ENCODE peak calls at places on chromosomes 4 and X, in eight cellular contexts. One of them, this sample, is unnamed.

GRCh38 chr4:15343000-15343399 is 84.8 kb upstream of the C1QTNF7 start:
- DNase-seq in GM12891: no peak
- DNase-seq in lower lobe of right lung: no peak
- DNase-seq in EH: no peak
- DNase-seq in hepatocyte: no peak
- DNase-seq in stimulated activated CD4-positive, alpha-beta T cell treated with anti-CD3 and anti-CD28 coated beads, Interleukin-15, amount 100 ng/mL, for 24 hours: no peak
- DNase-seq in skeletal muscle cell: no peak
- DNase-seq in neuronal stem cell: no peak
- DNase-seq in this sample: no peak

GRCh38 chrX:10444204-10444603 is 176.2 kb downstream of the MID1 start:
- DNase-seq in GM12891: no peak
- DNase-seq in lower lobe of right lung: no peak
- DNase-seq in EH: peak
- DNase-seq in hepatocyte: no peak
- DNase-seq in stimulated activated CD4-positive, alpha-beta T cell treated with anti-CD3 and anti-CD28 coated beads, Interleukin-15, amount 100 ng/mL, for 24 hours: no peak
- DNase-seq in skeletal muscle cell: no peak
- DNase-seq in neuronal stem cell: no peak
- DNase-seq in this sample: no peak

GRCh38 chr4:44961001-44961755 is 234.8 kb upstream of the GNPDA2 start:
- DNase-seq in GM12891: no peak
- DNase-seq in lower lobe of right lung: no peak
- DNase-seq in EH: no peak
- DNase-seq in hepatocyte: no peak
- DNase-seq in stimulated activated CD4-positive, alpha-beta T cell treated with anti-CD3 and anti-CD28 coated beads, Interleukin-15, amount 100 ng/mL, for 24 hours: no peak
- DNase-seq in skeletal muscle cell: no peak
- DNase-seq in neuronal stem cell: no peak
- DNase-seq in this sample: no peak

GRCh38 chr4:41506071-41506470 is 31.9 kb upstream of the LIMCH1 start:
- DNase-seq in GM12891: no peak
- DNase-seq in lower lobe of right lung: no peak
- DNase-seq in EH: peak
- DNase-seq in hepatocyte: no peak
- DNase-seq in stimulated activated CD4-positive, alpha-beta T cell treated with anti-CD3 and anti-CD28 coated beads, Interleukin-15, amount 100 ng/mL, for 24 hours: no peak
- DNase-seq in skeletal muscle cell: no peak
- DNase-seq in neuronal stem cell: no peak
- DNase-seq in this sample: no peak

GRCh38 chr4:182922551-182923284 is 5.5 kb upstream of the DCTD start:
- DNase-seq in GM12891: no peak
- DNase-seq in lower lobe of right lung: no peak
- DNase-seq in EH: peak
- DNase-seq in hepatocyte: peak
- DNase-seq in stimulated activated CD4-positive, alpha-beta T cell treated with anti-CD3 and anti-CD28 coated beads, Interleukin-15, amount 100 ng/mL, for 24 hours: no peak
- DNase-seq in skeletal muscle cell: peak
- DNase-seq in neuronal stem cell: no peak
- DNase-seq in this sample: no peak

GRCh38 chr4:2850966-2851782 is 7.5 kb downstream of the ADD1 start:
- DNase-seq in GM12891: no peak
- DNase-seq in lower lobe of right lung: no peak
- DNase-seq in EH: peak
- DNase-seq in hepatocyte: no peak
- DNase-seq in stimulated activated CD4-positive, alpha-beta T cell treated with anti-CD3 and anti-CD28 coated beads, Interleukin-15, amount 100 ng/mL, for 24 hours: no peak
- DNase-seq in skeletal muscle cell: no peak
- DNase-seq in neuronal stem cell: no peak
- DNase-seq in this sample: no peak

GRCh38 chrX:39730671-39731389 is 366.9 kb downstream of the BCOR start:
- DNase-seq in GM12891: peak
- DNase-seq in lower lobe of right lung: peak
- DNase-seq in EH: peak
- DNase-seq in hepatocyte: peak
- DNase-seq in stimulated activated CD4-positive, alpha-beta T cell treated with anti-CD3 and anti-CD28 coated beads, Interleukin-15, amount 100 ng/mL, for 24 hours: peak
- DNase-seq in skeletal muscle cell: peak
- DNase-seq in neuronal stem cell: peak
- DNase-seq in this sample: peak

GRCh38 chr4:105102026-105102425 is 44.6 kb upstream of the TET2 start:
- DNase-seq in GM12891: no peak
- DNase-seq in lower lobe of right lung: no peak
- DNase-seq in EH: no peak
- DNase-seq in hepatocyte: no peak
- DNase-seq in stimulated activated CD4-positive, alpha-beta T cell treated with anti-CD3 and anti-CD28 coated beads, Interleukin-15, amount 100 ng/mL, for 24 hours: no peak
- DNase-seq in skeletal muscle cell: no peak
- DNase-seq in neuronal stem cell: no peak
- DNase-seq in this sample: no peak

GRCh38 chrX:2711441-2711840 is 20.3 kb downstream of the CD99 start:
- DNase-seq in GM12891: no peak
- DNase-seq in lower lobe of right lung: no peak
- DNase-seq in EH: no peak
- DNase-seq in hepatocyte: no peak
- DNase-seq in stimulated activated CD4-positive, alpha-beta T cell treated with anti-CD3 and anti-CD28 coated beads, Interleukin-15, amount 100 ng/mL, for 24 hours: no peak
- DNase-seq in skeletal muscle cell: no peak
- DNase-seq in neuronal stem cell: no peak
- DNase-seq in this sample: no peak

GRCh38 chr4:40214661-40215418 is 18.0 kb downstream of the RHOH start:
- DNase-seq in GM12891: no peak
- DNase-seq in lower lobe of right lung: no peak
- DNase-seq in EH: no peak
- DNase-seq in hepatocyte: no peak
- DNase-seq in stimulated activated CD4-positive, alpha-beta T cell treated with anti-CD3 and anti-CD28 coated beads, Interleukin-15, amount 100 ng/mL, for 24 hours: no peak
- DNase-seq in skeletal muscle cell: no peak
- DNase-seq in neuronal stem cell: no peak
- DNase-seq in this sample: no peak

GRCh38 chrX:37603938-37604409 is 32.5 kb downstream of the LANCL3 start:
- DNase-seq in GM12891: no peak
- DNase-seq in lower lobe of right lung: no peak
- DNase-seq in EH: no peak
- DNase-seq in hepatocyte: no peak
- DNase-seq in stimulated activated CD4-positive, alpha-beta T cell treated with anti-CD3 and anti-CD28 coated beads, Interleukin-15, amount 100 ng/mL, for 24 hours: no peak
- DNase-seq in skeletal muscle cell: no peak
- DNase-seq in neuronal stem cell: no peak
- DNase-seq in this sample: no peak

GRCh38 chr4:7890635-7891393 is 48.8 kb downstream of the AFAP1 start:
- DNase-seq in GM12891: no peak
- DNase-seq in lower lobe of right lung: no peak
- DNase-seq in EH: peak
- DNase-seq in hepatocyte: no peak
- DNase-seq in stimulated activated CD4-positive, alpha-beta T cell treated with anti-CD3 and anti-CD28 coated beads, Interleukin-15, amount 100 ng/mL, for 24 hours: no peak
- DNase-seq in skeletal muscle cell: peak
- DNase-seq in neuronal stem cell: no peak
- DNase-seq in this sample: no peak

GRCh38 chr4:24570172-24570571 is 14.2 kb downstream of the DHX15 start:
- DNase-seq in GM12891: no peak
- DNase-seq in lower lobe of right lung: no peak
- DNase-seq in EH: no peak
- DNase-seq in hepatocyte: no peak
- DNase-seq in stimulated activated CD4-positive, alpha-beta T cell treated with anti-CD3 and anti-CD28 coated beads, Interleukin-15, amount 100 ng/mL, for 24 hours: no peak
- DNase-seq in skeletal muscle cell: no peak
- DNase-seq in neuronal stem cell: no peak
- DNase-seq in this sample: no peak

GRCh38 chr4:128393111-128393704 is 105.6 kb upstream of the PGRMC2 start:
- DNase-seq in GM12891: no peak
- DNase-seq in lower lobe of right lung: no peak
- DNase-seq in EH: peak
- DNase-seq in hepatocyte: no peak
- DNase-seq in stimulated activated CD4-positive, alpha-beta T cell treated with anti-CD3 and anti-CD28 coated beads, Interleukin-15, amount 100 ng/mL, for 24 hours: no peak
- DNase-seq in skeletal muscle cell: no peak
- DNase-seq in neuronal stem cell: no peak
- DNase-seq in this sample: no peak

GRCh38 chr4:87632469-87632868 is 17.6 kb upstream of the DMP1 start:
- DNase-seq in GM12891: no peak
- DNase-seq in lower lobe of right lung: no peak
- DNase-seq in EH: no peak
- DNase-seq in hepatocyte: no peak
- DNase-seq in stimulated activated CD4-positive, alpha-beta T cell treated with anti-CD3 and anti-CD28 coated beads, Interleukin-15, amount 100 ng/mL, for 24 hours: no peak
- DNase-seq in skeletal muscle cell: no peak
- DNase-seq in neuronal stem cell: no peak
- DNase-seq in this sample: no peak

GRCh38 chr4:85209161-85209560 is 242.7 kb upstream of the WDFY3 start:
- DNase-seq in GM12891: no peak
- DNase-seq in lower lobe of right lung: no peak
- DNase-seq in EH: peak
- DNase-seq in hepatocyte: no peak
- DNase-seq in stimulated activated CD4-positive, alpha-beta T cell treated with anti-CD3 and anti-CD28 coated beads, Interleukin-15, amount 100 ng/mL, for 24 hours: no peak
- DNase-seq in skeletal muscle cell: no peak
- DNase-seq in neuronal stem cell: no peak
- DNase-seq in this sample: no peak

GRCh38 chrX:23505531-23506303 is 161.6 kb upstream of the PRDX4 start:
- DNase-seq in GM12891: no peak
- DNase-seq in lower lobe of right lung: no peak
- DNase-seq in EH: no peak
- DNase-seq in hepatocyte: no peak
- DNase-seq in stimulated activated CD4-positive, alpha-beta T cell treated with anti-CD3 and anti-CD28 coated beads, Interleukin-15, amount 100 ng/mL, for 24 hours: no peak
- DNase-seq in skeletal muscle cell: no peak
- DNase-seq in neuronal stem cell: no peak
- DNase-seq in this sample: no peak

GRCh38 chrX:96027363-96027894 is 657.2 kb upstream of the DIAPH2 start:
- DNase-seq in GM12891: no peak
- DNase-seq in lower lobe of right lung: no peak
- DNase-seq in EH: no peak
- DNase-seq in hepatocyte: no peak
- DNase-seq in stimulated activated CD4-positive, alpha-beta T cell treated with anti-CD3 and anti-CD28 coated beads, Interleukin-15, amount 100 ng/mL, for 24 hours: no peak
- DNase-seq in skeletal muscle cell: peak
- DNase-seq in neuronal stem cell: no peak
- DNase-seq in this sample: no peak

GRCh38 chr4:122341906-122342305 is 36.9 kb upstream of the ADAD1 start:
- DNase-seq in GM12891: no peak
- DNase-seq in lower lobe of right lung: no peak
- DNase-seq in EH: peak
- DNase-seq in hepatocyte: peak
- DNase-seq in stimulated activated CD4-positive, alpha-beta T cell treated with anti-CD3 and anti-CD28 coated beads, Interleukin-15, amount 100 ng/mL, for 24 hours: no peak
- DNase-seq in skeletal muscle cell: peak
- DNase-seq in neuronal stem cell: no peak
- DNase-seq in this sample: no peak

GRCh38 chr4:74446193-74446868 is 1.4 kb downstream of the AREG start:
- DNase-seq in GM12891: no peak
- DNase-seq in lower lobe of right lung: no peak
- DNase-seq in EH: no peak
- DNase-seq in hepatocyte: no peak
- DNase-seq in stimulated activated CD4-positive, alpha-beta T cell treated with anti-CD3 and anti-CD28 coated beads, Interleukin-15, amount 100 ng/mL, for 24 hours: no peak
- DNase-seq in skeletal muscle cell: no peak
- DNase-seq in neuronal stem cell: no peak
- DNase-seq in this sample: no peak

GRCh38 chrX:24846551-24847170 is 152.9 kb downstream of the POLA1 start:
- DNase-seq in GM12891: no peak
- DNase-seq in lower lobe of right lung: no peak
- DNase-seq in EH: peak
- DNase-seq in hepatocyte: no peak
- DNase-seq in stimulated activated CD4-positive, alpha-beta T cell treated with anti-CD3 and anti-CD28 coated beads, Interleukin-15, amount 100 ng/mL, for 24 hours: no peak
- DNase-seq in skeletal muscle cell: no peak
- DNase-seq in neuronal stem cell: no peak
- DNase-seq in this sample: no peak

GRCh38 chr4:15755321-15755750 is 22.8 kb upstream of the CD38 start:
- DNase-seq in GM12891: no peak
- DNase-seq in lower lobe of right lung: no peak
- DNase-seq in EH: peak
- DNase-seq in hepatocyte: no peak
- DNase-seq in stimulated activated CD4-positive, alpha-beta T cell treated with anti-CD3 and anti-CD28 coated beads, Interleukin-15, amount 100 ng/mL, for 24 hours: peak
- DNase-seq in skeletal muscle cell: no peak
- DNase-seq in neuronal stem cell: no peak
- DNase-seq in this sample: no peak